ENCODE peak calls at places on chromosomes 5 and 9, in five cellular contexts. L is K562, Y is suprapubic skin, H is vagina, F is HepG2. M is an unnamed sample. For H3K4me1, the result is how much of the 10 kb centered on the place peaks cover.

GRCh38 chr5:169944922-169945675 is 35.2 kb downstream of the INSYN2B start:
- DNase-seq in Y (no peak), F (no peak), L (peak), H (no peak), M (no peak)

GRCh38 chr9:73780916-73781315 is 629.3 kb downstream of the ANXA1 start:
- DNase-seq in F (no peak), H (no peak), Y (no peak), L (no peak), M (no peak)

GRCh38 chr5:37816883-37817282 is 23.0 kb downstream of the GDNF start:
- DNase-seq in H (no peak), Y (no peak), L (no peak), F (no peak), M (no peak)

GRCh38 chr5:140114341-140115185 is 654 bp downstream of the PURA start:
- DNase-seq in L (peak), F (no peak), Y (peak), H (no peak), M (peak)

GRCh38 chr5:176583076-176583475 is 26.9 kb downstream of the GPRIN1 start:
- DNase-seq in H (no peak), Y (no peak), F (no peak), L (no peak), M (no peak)

GRCh38 chr5:60299944-60300343 is 400.0 kb downstream of the DEPDC1B start:
- DNase-seq in F (no peak), Y (no peak), H (no peak), L (no peak), M (no peak)

GRCh38 chr9:24245988-24246387 is 299.7 kb downstream of the IZUMO3 start:
- DNase-seq in Y (no peak), H (no peak), L (no peak), F (no peak), M (no peak)

GRCh38 chr9:121309171-121309570 is 41.2 kb downstream of the GSN start:
- DNase-seq in F (no peak), L (no peak), H (no peak), Y (peak), M (peak)

GRCh38 chr5:15887072-15887471 is 292.5 kb downstream of the MARCHF11 start:
- DNase-seq in L (no peak), Y (no peak), F (no peak), H (no peak), M (no peak)

GRCh38 chr9:83622433-83622813 is 520 bp upstream of the IDNK start:
- DNase-seq in F (no peak), Y (no peak), L (no peak), H (no peak), M (no peak)

GRCh38 chr9:125513634-125514413 is 193.2 kb downstream of the MAPKAP1 start:
- DNase-seq in L (no peak), H (no peak), F (peak), Y (no peak), M (no peak)

GRCh38 chr9:102594216-102594615 is 400.9 kb upstream of the CYLC2 start:
- DNase-seq in F (no peak), L (no peak), H (no peak), Y (no peak), M (no peak)

GRCh38 chr5:174693697-174694400 is 30.5 kb upstream of the MSX2 start:
- DNase-seq in H (no peak), F (peak), L (no peak), Y (no peak), M (no peak)

GRCh38 chr5:83341815-83342334 is 129.7 kb upstream of the VCAN start:
- DNase-seq in Y (no peak), F (no peak), H (no peak), L (no peak), M (no peak)

GRCh38 chr9:93346240-93347112 is 105.0 kb upstream of the FAM120A start:
- DNase-seq in L (no peak), Y (no peak), F (no peak), H (no peak), M (no peak)

GRCh38 chr5:61339764-61340163 is 7.7 kb downstream of the ZSWIM6 start:
- DNase-seq in F (no peak), Y (no peak), L (no peak), H (no peak), M (no peak)

GRCh38 chr5:132363431-132364112 is 5.9 kb upstream of the SLC22A5 start:
- DNase-seq in Y (no peak), F (no peak), H (no peak), L (no peak), M (no peak)

GRCh38 chr9:106868565-106868964 is 5.6 kb downstream of the ZNF462 start:
- DNase-seq in F (no peak), Y (no peak), H (no peak), L (no peak), M (no peak)

GRCh38 chr5:19795218-19795617 is 192.8 kb downstream of the CDH18 start:
- DNase-seq in H (no peak), Y (no peak), L (no peak), F (peak), M (no peak)

GRCh38 chr9:83013867-83014605 is 48.9 kb downstream of the RASEF start:
- DNase-seq in H (no peak), Y (no peak), F (no peak), L (no peak), M (no peak)

GRCh38 chr9:133932633-133933032 is 59.5 kb downstream of the VAV2 start:
- DNase-seq in Y (no peak), L (no peak), H (no peak), F (no peak), M (no peak)

GRCh38 chr5:116773926-116774325 is 199.3 kb upstream of the SEMA6A start:
- DNase-seq in H (no peak), Y (no peak), L (no peak), F (no peak), M (no peak)

GRCh38 chr9:16640649-16641048 is 229.8 kb downstream of the BNC2 start:
- DNase-seq in H (no peak), F (no peak), L (no peak), Y (no peak), M (no peak)

GRCh38 chr9:124254261-124254682 is 3.5 kb upstream of the NEK6 start:
- DNase-seq in H (no peak), F (no peak), L (no peak), Y (no peak), M (peak)

GRCh38 chr5:117454716-117455212 is 880.1 kb upstream of the SEMA6A start:
- DNase-seq in H (no peak), Y (peak), F (peak), L (peak), M (peak)

GRCh38 chr9:25397746-25398145 is 280.5 kb downstream of the TUSC1 start:
- DNase-seq in H (no peak), L (no peak), Y (no peak), F (no peak), M (no peak)

GRCh38 chr5:68315679-68316271 is 100.2 kb downstream of the PIK3R1 start:
- DNase-seq in H (no peak), L (no peak), F (no peak), Y (no peak), M (peak)

GRCh38 chr5:181088289-181088688 is 42.7 kb downstream of the OR2V1 start:
- DNase-seq in F (no peak), H (no peak), Y (no peak), L (peak), M (no peak)

GRCh38 chr5:163760498-163760897 is 255.1 kb downstream of the MAT2B start:
- DNase-seq in H (no peak), Y (no peak), F (peak), L (no peak), M (no peak)

GRCh38 chr9:120542701-120543490 is 37.1 kb downstream of the CDK5RAP2 start:
- DNase-seq in F (no peak), Y (no peak), H (no peak), L (no peak), M (no peak)

GRCh38 chr5:121366515-121366914 is 485.2 kb upstream of the FTMT start:
- DNase-seq in L (no peak), Y (no peak), F (no peak), H (no peak), M (no peak)

GRCh38 chr9:117737721-117738226 is 33.6 kb downstream of the TLR4 start:
- DNase-seq in H (no peak), F (no peak), Y (no peak), L (no peak), M (no peak)

GRCh38 chr5:123444016-123444415 is 20.8 kb upstream of the CEP120 start:
- DNase-seq in F (no peak), L (no peak), Y (no peak), H (no peak), M (no peak)

GRCh38 chr9:90846770-90847419 is 45.3 kb downstream of the SYK start:
- DNase-seq in L (no peak), Y (no peak), F (no peak), H (no peak), M (no peak)

GRCh38 chr5:115457985-115458384 is 86.6 kb downstream of the FEM1C start:
- DNase-seq in F (no peak), L (no peak), H (no peak), Y (no peak), M (no peak)

GRCh38 chr5:154214236-154215106 is 23.9 kb downstream of the GALNT10 start:
- DNase-seq in L (no peak), F (no peak), Y (no peak), H (no peak), M (no peak)

GRCh38 chr9:129624168-129624759 is 1.7 kb upstream of the NTMT1 start:
- DNase-seq in Y (peak), H (no peak), F (peak), L (peak), M (no peak)

GRCh38 chr5:56233230-56233629 is at the start of gene ANKRD55:
- DNase-seq in H (no peak), F (no peak), L (no peak), Y (no peak), M (no peak)
- TF ChIP-seq POLR2AphosphoS5 in H (no peak), F (no peak), L (no peak), Y (no peak), M (no peak)

GRCh38 chr5:148474025-148474511 is 90.3 kb downstream of the FBXO38 start:
- DNase-seq in F (no peak), Y (no peak), L (peak), H (no peak), M (no peak)

GRCh38 chr5:148477429-148477828 is 93.7 kb downstream of the FBXO38 start:
- DNase-seq in F (no peak), Y (no peak), L (no peak), H (no peak), M (no peak)

GRCh38 chr5:148482196-148482595 is 98.4 kb downstream of the FBXO38 start:
- DNase-seq in L (no peak), Y (no peak), F (no peak), H (no peak), M (no peak)

GRCh38 chr5:148471379-148471778 is 87.6 kb downstream of the FBXO38 start:
- DNase-seq in F (no peak), H (no peak), Y (no peak), L (no peak), M (no peak)

GRCh38 chr5:148476302-148476701 is 92.5 kb downstream of the FBXO38 start:
- DNase-seq in Y (no peak), F (no peak), L (no peak), H (no peak), M (no peak)
- H3K4me3 ChIP-seq in Y (no peak), F (no peak), L (no peak), H (no peak), M (no peak)

GRCh38 chr5:172957458-172957857 is 1.8 kb upstream of the RPL26L1 start:
- DNase-seq in H (no peak), L (no peak), F (no peak), Y (no peak), M (no peak)

GRCh38 chr5:172956228-172956627 is 3.0 kb upstream of the RPL26L1 start:
- DNase-seq in L (no peak), H (no peak), Y (no peak), F (no peak), M (no peak)

GRCh38 chr5:172958268-172959046 is 767 bp upstream of the RPL26L1 start:
- DNase-seq in H (no peak), Y (peak), L (peak), F (peak), M (peak)

GRCh38 chr5:172954751-172955159 is 4.5 kb upstream of the RPL26L1 start:
- DNase-seq in Y (no peak), L (no peak), H (no peak), F (no peak), M (no peak)

GRCh38 chr5:172956936-172957335 is 2.3 kb upstream of the RPL26L1 start:
- DNase-seq in F (no peak), H (no peak), L (no peak), Y (no peak), M (no peak)
- H3K4me1 ChIP-seq in F (under half), H (under half), L (under half), Y (under half), M (half or more)

GRCh38 chr5:81209386-81209785 is 23.7 kb upstream of the CKMT2 start:
- DNase-seq in L (no peak), H (no peak), Y (no peak), F (no peak), M (no peak)
- TF ChIP-seq POLR2AphosphoS5 in L (no peak), H (no peak), Y (no peak), F (no peak), M (no peak)

GRCh38 chr5:142825378-142826089 is 55.4 kb downstream of the ARHGAP26 start:
- DNase-seq in L (no peak), F (no peak), Y (no peak), H (no peak), M (no peak)
- H3K4me3 ChIP-seq in L (no peak), F (no peak), Y (no peak), H (no peak), M (no peak)